ENCODE peak calls at places on chromosomes 16 and 17, in six cellular contexts. J is A549, D is endothelial cell of umbilical vein, T is HepG2, Z is K562, E is GM12878. S is an unnamed sample.

GRCh38 chr17:1754430-1755112 is 7.3 kb upstream of the SERPINF1 start:
- DNase-seq in J (no peak), D (no peak), T (no peak), Z (no peak), E (no peak), S (no peak)

GRCh38 chr16:19696312-19696711 is 21.7 kb downstream of the KNOP1 start:
- DNase-seq in J (no peak), D (peak), T (no peak), Z (no peak), E (no peak), S (no peak)

GRCh38 chr16:73154063-73154870 is 106.3 kb upstream of the ZFHX3 start:
- DNase-seq in J (no peak), D (peak), T (no peak), Z (no peak), E (no peak), S (peak)

GRCh38 chr17:60155815-60156214 is 6.0 kb downstream of the CA4 start:
- DNase-seq in J (no peak), D (no peak), T (no peak), Z (no peak), E (no peak), S (no peak)

GRCh38 chr17:35731239-35731931 is at the start of gene RASL10B:
- DNase-seq in J (no peak), D (peak), T (peak), Z (peak), E (no peak), S (peak)

GRCh38 chr17:72614871-72615626 is 477.4 kb downstream of the SLC39A11 start:
- DNase-seq in J (peak), D (no peak), T (peak), Z (no peak), E (no peak), S (no peak)

GRCh38 chr17:78529871-78530670 is 47.1 kb downstream of the DNAH17 start:
- DNase-seq in J (no peak), D (no peak), T (no peak), Z (no peak), E (no peak), S (no peak)

GRCh38 chr17:9931144-9931543 is 26.1 kb upstream of the RCVRN start:
- DNase-seq in J (no peak), D (no peak), T (no peak), Z (no peak), E (no peak), S (no peak)

GRCh38 chr17:48597775-48598631 is 4.4 kb upstream of the HOXB5 start:
- DNase-seq in J (no peak), D (peak), T (no peak), Z (no peak), E (no peak), S (peak)

GRCh38 chr17:63774982-63775290 is 966 bp downstream of the DDX42 start:
- DNase-seq in J (no peak), D (peak), T (no peak), Z (no peak), E (no peak), S (peak)

GRCh38 chr17:81509687-81510523 is 2.7 kb downstream of the ACTG1 start:
- DNase-seq in J (no peak), D (peak), T (no peak), Z (no peak), E (no peak), S (peak)

GRCh38 chr17:81509048-81509686 is 3.4 kb downstream of the ACTG1 start:
- DNase-seq in J (no peak), D (peak), T (peak), Z (no peak), E (no peak), S (no peak)

GRCh38 chr17:81510798-81511549 is 1.6 kb downstream of the ACTG1 start:
- DNase-seq in J (no peak), D (peak), T (no peak), Z (no peak), E (no peak), S (no peak)

GRCh38 chr17:81510524-81510797 is 2.1 kb downstream of the ACTG1 start:
- DNase-seq in J (no peak), D (no peak), T (no peak), Z (no peak), E (no peak), S (no peak)

DNA sequence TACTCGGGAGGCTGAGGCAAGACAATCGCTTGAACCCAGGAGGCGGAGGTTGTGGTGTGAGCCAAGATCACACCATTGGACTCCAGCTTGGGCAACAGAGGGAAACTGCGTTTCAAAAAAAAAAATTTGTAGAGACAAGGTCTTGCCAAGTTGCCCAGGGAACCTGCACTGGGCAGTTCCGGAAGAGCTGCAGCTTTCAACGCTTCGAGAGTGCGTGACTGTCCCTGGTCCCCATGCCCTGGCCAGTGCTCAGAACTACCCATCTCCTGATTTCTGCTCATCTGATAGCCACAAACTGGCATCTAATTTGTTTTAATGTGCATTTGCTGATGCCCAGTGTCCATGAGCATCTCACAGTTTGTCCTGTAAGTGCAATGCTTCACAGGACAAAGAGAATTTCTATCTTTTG is 4.0 kb downstream of the ACTG1 start:
- DNase-seq in J (no peak), D (peak), T (peak), Z (no peak), E (no peak), S (no peak)
- TF ChIP-seq MAX in J (peak), D (no peak), T (no peak), Z (no peak), E (no peak), S (no peak)

GRCh38 chr16:84868829-84869457 is 49.2 kb downstream of the CRISPLD2 start:
- DNase-seq in J (no peak), D (no peak), T (no peak), Z (no peak), E (no peak), S (no peak)
- TF ChIP-seq MYC in J (no peak), D (no peak), T (no peak), Z (no peak), E (no peak), S (no peak)

GRCh38 chr17:79840204-79840988 is 1.2 kb upstream of the CBX4 start:
- DNase-seq in J (no peak), D (peak), T (no peak), Z (no peak), E (no peak), S (peak)

GRCh38 chr17:79840989-79841286 is 1.7 kb upstream of the CBX4 start:
- DNase-seq in J (no peak), D (no peak), T (no peak), Z (no peak), E (no peak), S (peak)

GRCh38 chr17:79838541-79839274 is 532 bp downstream of the CBX4 start:
- DNase-seq in J (peak), D (peak), T (no peak), Z (peak), E (no peak), S (peak)

GRCh38 chr17:79837888-79838540 is 1.2 kb downstream of the CBX4 start:
- DNase-seq in J (no peak), D (no peak), T (no peak), Z (no peak), E (no peak), S (no peak)

GRCh38 chr17:79839363-79840203 is at the start of gene CBX4:
- DNase-seq in J (peak), D (peak), T (peak), Z (peak), E (no peak), S (peak)
- TF ChIP-seq POLR2A in J (peak), D (peak), T (peak), Z (peak), E (peak), S (peak)

GRCh38 chr17:71484546-71484945 is 636.3 kb upstream of the SOX9 start:
- DNase-seq in J (no peak), D (no peak), T (no peak), Z (no peak), E (no peak), S (no peak)

GRCh38 chr17:71486171-71486740 is 634.6 kb upstream of the SOX9 start:
- DNase-seq in J (no peak), D (no peak), T (no peak), Z (no peak), E (no peak), S (no peak)

DNA sequence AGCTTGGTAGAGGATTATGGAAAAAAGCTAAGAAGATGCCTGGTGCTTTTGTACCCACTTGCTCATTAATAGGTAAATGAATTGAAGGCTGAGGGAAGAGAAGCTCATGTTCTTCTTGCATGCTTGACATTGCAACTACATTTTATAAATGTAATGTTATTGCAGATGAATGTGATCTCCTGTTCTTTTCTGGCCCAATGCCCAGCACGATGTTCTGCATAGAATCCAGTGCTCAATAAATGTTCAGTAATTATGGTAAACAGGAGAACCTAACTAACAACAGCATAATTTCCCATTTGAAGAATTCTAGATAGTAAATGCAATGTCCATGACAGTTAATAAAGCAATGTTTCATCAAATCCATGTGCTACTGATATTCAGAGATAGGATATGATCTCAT is 638.2 kb upstream of the SOX9 start:
- DNase-seq in J (no peak), D (no peak), T (no peak), Z (no peak), E (no peak), S (no peak)
- TF ChIP-seq MAX in J (no peak), D (no peak), T (no peak), Z (no peak), E (no peak), S (no peak)

GRCh38 chr16:82167670-82168069 is 2.4 kb downstream of the MPHOSPH6 start:
- DNase-seq in J (no peak), D (no peak), T (no peak), Z (no peak), E (no peak), S (no peak)
- TF ChIP-seq MYC in J (no peak), D (no peak), T (no peak), Z (no peak), E (no peak), S (no peak)

GRCh38 chr16:31507617-31507928 is 618 bp downstream of the RUSF1 start:
- DNase-seq in J (no peak), D (no peak), T (no peak), Z (no peak), E (no peak), S (no peak)

GRCh38 chr16:31504159-31504558 is 4.0 kb downstream of the RUSF1 start:
- DNase-seq in J (no peak), D (peak), T (no peak), Z (no peak), E (no peak), S (no peak)

GRCh38 chr16:31508706-31509523 is 724 bp upstream of the RUSF1 start:
- DNase-seq in J (no peak), D (no peak), T (peak), Z (no peak), E (no peak), S (no peak)

GRCh38 chr16:31505483-31505882 is 2.7 kb downstream of the RUSF1 start:
- DNase-seq in J (no peak), D (no peak), T (no peak), Z (no peak), E (peak), S (peak)

GRCh38 chr16:31507929-31508705 is at the start of gene RUSF1:
- DNase-seq in J (peak), D (peak), T (peak), Z (peak), E (peak), S (peak)
- TF ChIP-seq POLR2A in J (peak), D (peak), T (peak), Z (peak), E (peak), S (peak)

GRCh38 chr16:66304151-66304550 is 62.3 kb upstream of the CDH5 start:
- DNase-seq in J (no peak), D (no peak), T (no peak), Z (no peak), E (no peak), S (no peak)
- TF ChIP-seq MAX in J (no peak), D (no peak), T (no peak), Z (no peak), E (no peak), S (no peak)